ENCODE peak calls at places on chromosomes 5 and 9, in seven cellular contexts. L is stimulated activated CD4-positive, alpha-beta T cell treated with anti-CD3 and anti-CD28 coated beads, Interleukin-1b, Interleukin-23, amount 100 ng/mL, for 4 hours; W is HTR-8/SVneo; Z is hepatic stellate cell; Q is A549; R is upper lobe of right lung; B is activated CD8-positive, alpha-beta memory T cell treated with anti-CD3 and anti-CD28 coated beads, Interleukin-2, amount 50 U/mL, for 48 hours. Y is an unnamed sample.

GRCh38 chr5:86786955-86787354 is 169.2 kb downstream of the COX7C start:
- DNase-seq in L (no peak), W (no peak), Z (no peak), Q (no peak), R (no peak), B (no peak), Y (no peak)

GRCh38 chr5:139747583-139748504 is 47.8 kb upstream of the PSD2 start:
- DNase-seq in L (peak), W (no peak), Z (no peak), Q (no peak), R (peak), B (peak), Y (no peak)

GRCh38 chr5:40939753-40940152 is 30.5 kb downstream of the C7 start:
- DNase-seq in L (no peak), W (no peak), Z (no peak), Q (no peak), R (no peak), B (no peak), Y (no peak)

GRCh38 chr9:87615547-87616148 is 110.3 kb upstream of the CTSL start:
- DNase-seq in L (no peak), W (no peak), Z (no peak), Q (no peak), R (no peak), B (no peak), Y (no peak)

GRCh38 chr9:93112116-93112863 is 16.3 kb downstream of the CARD19 start:
- DNase-seq in L (no peak), W (no peak), Z (no peak), Q (no peak), R (peak), B (no peak), Y (no peak)

GRCh38 chr5:66958984-66959641 is 237.5 kb downstream of the CD180 start:
- DNase-seq in L (no peak), W (no peak), Z (peak), Q (no peak), R (peak), B (no peak), Y (peak)

GRCh38 chr5:149841844-149842793 is 102.5 kb downstream of the PDE6A start:
- DNase-seq in L (no peak), W (no peak), Z (no peak), Q (no peak), R (no peak), B (no peak), Y (no peak)

GRCh38 chr9:82679488-82679887 is 383.5 kb downstream of the RASEF start:
- DNase-seq in L (no peak), W (no peak), Z (no peak), Q (no peak), R (no peak), B (no peak), Y (no peak)

GRCh38 chr9:21234153-21234687 is 5.6 kb downstream of the IFNA14 start:
- DNase-seq in L (no peak), W (no peak), Z (no peak), Q (no peak), R (no peak), B (no peak), Y (no peak)

GRCh38 chr9:130940023-130940549 is 1.0 kb upstream of the FIBCD1 start:
- DNase-seq in L (no peak), W (no peak), Z (no peak), Q (no peak), R (no peak), B (no peak), Y (no peak)

GRCh38 chr9:125591245-125591644 is 115.8 kb downstream of the MAPKAP1 start:
- DNase-seq in L (no peak), W (no peak), Z (no peak), Q (no peak), R (no peak), B (no peak), Y (no peak)

GRCh38 chr5:6370580-6370979 is 7.8 kb downstream of the MED10 start:
- DNase-seq in L (no peak), W (no peak), Z (no peak), Q (no peak), R (no peak), B (no peak), Y (no peak)

GRCh38 chr5:37665272-37665671 is 174.6 kb downstream of the GDNF start:
- DNase-seq in L (no peak), W (no peak), Z (no peak), Q (no peak), R (no peak), B (no peak), Y (no peak)

GRCh38 chr5:134600600-134600999 is 32.0 kb downstream of the SAR1B start:
- DNase-seq in L (no peak), W (no peak), Z (peak), Q (no peak), R (no peak), B (no peak), Y (peak)

GRCh38 chr9:102550266-102550665 is 444.9 kb upstream of the CYLC2 start:
- DNase-seq in L (no peak), W (no peak), Z (no peak), Q (no peak), R (no peak), B (no peak), Y (no peak)

GRCh38 chr9:93033541-93033940 is 25.0 kb upstream of the SUSD3 start:
- DNase-seq in L (no peak), W (no peak), Z (no peak), Q (no peak), R (no peak), B (no peak), Y (no peak)

GRCh38 chr5:151696470-151697061 is 9.9 kb upstream of the SPARC start:
- DNase-seq in L (no peak), W (peak), Z (peak), Q (no peak), R (no peak), B (no peak), Y (peak)

GRCh38 chr5:172110921-172111873 is 76.8 kb downstream of the STK10 start:
- DNase-seq in L (peak), W (no peak), Z (peak), Q (no peak), R (peak), B (peak), Y (no peak)

GRCh38 chr9:14221119-14221518 is 92.8 kb downstream of the NFIB start:
- DNase-seq in L (no peak), W (no peak), Z (no peak), Q (no peak), R (no peak), B (no peak), Y (no peak)

GRCh38 chr5:57783693-57784092 is 301.1 kb upstream of the ACTBL2 start:
- DNase-seq in L (no peak), W (no peak), Z (no peak), Q (no peak), R (no peak), B (no peak), Y (no peak)

GRCh38 chr5:67043789-67044511 is 152.6 kb downstream of the CD180 start:
- DNase-seq in L (no peak), W (no peak), Z (no peak), Q (no peak), R (no peak), B (no peak), Y (no peak)

GRCh38 chr5:111830333-111830732 is 73.3 kb upstream of the NREP start:
- DNase-seq in L (no peak), W (peak), Z (peak), Q (no peak), R (no peak), B (no peak), Y (no peak)

GRCh38 chr5:172920447-172920849 is 38.8 kb upstream of the RPL26L1 start:
- DNase-seq in L (no peak), W (peak), Z (peak), Q (peak), R (no peak), B (no peak), Y (peak)

GRCh38 chr5:157057459-157058370 is 1.2 kb downstream of the HAVCR1 start:
- DNase-seq in L (no peak), W (no peak), Z (no peak), Q (peak), R (no peak), B (no peak), Y (no peak)

GRCh38 chr9:93601063-93601462 is 24.7 kb downstream of the PHF2 start:
- DNase-seq in L (no peak), W (no peak), Z (no peak), Q (no peak), R (no peak), B (peak), Y (no peak)

GRCh38 chr9:22097712-22098111 is 88.6 kb upstream of the CDKN2B start:
- DNase-seq in L (no peak), W (no peak), Z (peak), Q (no peak), R (no peak), B (no peak), Y (peak)

GRCh38 chr9:127035423-127035822 is 87.0 kb downstream of the ANGPTL2 start:
- DNase-seq in L (no peak), W (no peak), Z (peak), Q (no peak), R (no peak), B (no peak), Y (no peak)

GRCh38 chr5:16590685-16591084 is 26.1 kb downstream of the RETREG1 start:
- DNase-seq in L (no peak), W (no peak), Z (no peak), Q (no peak), R (no peak), B (no peak), Y (no peak)

GRCh38 chr9:77210116-77210515 is 32.8 kb downstream of the VPS13A start:
- DNase-seq in L (no peak), W (peak), Z (no peak), Q (no peak), R (no peak), B (no peak), Y (no peak)

GRCh38 chr9:19690128-19690527 is 98.7 kb downstream of the SLC24A2 start:
- DNase-seq in L (no peak), W (no peak), Z (no peak), Q (no peak), R (no peak), B (no peak), Y (no peak)

GRCh38 chr5:126917918-126918623 is 112.3 kb downstream of the MARCHF3 start:
- DNase-seq in L (no peak), W (no peak), Z (peak), Q (peak), R (no peak), B (no peak), Y (no peak)

Y was measured in AG04449.